ENCODE peak calls at places on chromosomes 1 and 21, in seven cellular contexts. B, U, T, K, L, D and C are unnamed samples. For H3K36me3, the result is how much of the 10 kb centered on the place peaks cover.

GRCh38 chr1:167663002-167663772 is 33.2 kb downstream of the RCSD1 start:
- DNase-seq in B (no peak), U (no peak), T (peak), K (peak), L (peak), D (no peak), C (no peak)

GRCh38 chr1:28313710-28314510 is 14.9 kb upstream of the MED18 start:
- DNase-seq in B (no peak), U (no peak), T (peak), K (peak), L (no peak), D (peak), C (no peak)

GRCh38 chr1:29122662-29122986 is 1.1 kb downstream of the TMEM200B start:
- DNase-seq in B (peak), U (no peak), T (no peak), K (peak), L (peak), D (peak), C (no peak)

GRCh38 chr21:15063821-15064575 is 802 bp downstream of the NRIP1 start:
- DNase-seq in B (peak), U (no peak), T (peak), K (peak), L (peak), D (peak), C (peak)

GRCh38 chr1:182646739-182647138 is 37.6 kb downstream of the RGS8 start:
- DNase-seq in B (no peak), U (no peak), T (no peak), K (no peak), L (no peak), D (no peak), C (no peak)

GRCh38 chr1:115179397-115179835 is 90.1 kb upstream of the TSPAN2 start:
- DNase-seq in B (no peak), U (no peak), T (peak), K (peak), L (no peak), D (no peak), C (no peak)

GRCh38 chr21:43467785-43468184 is 40.9 kb upstream of the SIK1 start:
- DNase-seq in B (no peak), U (no peak), T (no peak), K (peak), L (peak), D (no peak), C (no peak)

GRCh38 chr1:8013399-8013798 is 12.7 kb downstream of the ERRFI1 start:
- DNase-seq in B (no peak), U (no peak), T (no peak), K (no peak), L (no peak), D (no peak), C (no peak)

GRCh38 chr1:173112129-173112528 is 61.4 kb upstream of the TNFSF18 start:
- DNase-seq in B (no peak), U (no peak), T (no peak), K (peak), L (no peak), D (no peak), C (no peak)

GRCh38 chr1:234985531-234986294 is 142.9 kb downstream of the TOMM20 start:
- DNase-seq in B (no peak), U (no peak), T (no peak), K (no peak), L (no peak), D (no peak), C (no peak)

GRCh38 chr1:52139817-52140540 is 1.9 kb upstream of the ZFYVE9 start:
- DNase-seq in B (no peak), U (no peak), T (no peak), K (peak), L (no peak), D (no peak), C (peak)

GRCh38 chr1:51331206-51332100 is 1.1 kb upstream of the TTC39A start:
- DNase-seq in B (peak), U (no peak), T (peak), K (peak), L (no peak), D (peak), C (peak)

GRCh38 chr1:10979483-10979920 is 33.0 kb upstream of the TARDBP start:
- DNase-seq in B (no peak), U (no peak), T (no peak), K (no peak), L (no peak), D (peak), C (no peak)

GRCh38 chr1:34740161-34740875 is 14.5 kb upstream of the GJB5 start:
- DNase-seq in B (no peak), U (no peak), T (peak), K (no peak), L (no peak), D (peak), C (no peak)

GRCh38 chr1:145720556-145720877 is 1.2 kb downstream of the CD160 start:
- DNase-seq in B (no peak), U (no peak), T (no peak), K (peak), L (no peak), D (no peak), C (no peak)

GRCh38 chr21:22020221-22020620 is 1022.0 kb downstream of the NCAM2 start:
- DNase-seq in B (no peak), U (no peak), T (no peak), K (no peak), L (no peak), D (no peak), C (no peak)

GRCh38 chr1:119958223-119958622 is 61.9 kb upstream of the ADAM30 start:
- DNase-seq in B (no peak), U (no peak), T (no peak), K (no peak), L (no peak), D (no peak), C (no peak)

GRCh38 chr1:205066221-205066818 is 17.9 kb downstream of the TMEM81 start:
- DNase-seq in B (peak), U (no peak), T (peak), K (peak), L (no peak), D (no peak), C (no peak)

GRCh38 chr1:248923932-248924331 is 17.9 kb downstream of the PGBD2 start:
- DNase-seq in B (no peak), U (no peak), T (no peak), K (no peak), L (no peak), D (no peak), C (no peak)

GRCh38 chr1:27469334-27469733 is 20.6 kb downstream of the WASF2 start:
- DNase-seq in B (no peak), U (no peak), T (no peak), K (no peak), L (no peak), D (no peak), C (no peak)

GRCh38 chr1:100606438-100606837 is 68.5 kb downstream of the GPR88 start:
- DNase-seq in B (peak), U (no peak), T (no peak), K (peak), L (peak), D (peak), C (peak)

GRCh38 chr1:45585496-45586075 is 1.7 kb downstream of the NASP start:
- DNase-seq in B (no peak), U (no peak), T (no peak), K (no peak), L (no peak), D (no peak), C (no peak)

GRCh38 chr21:45423201-45423955 is 18.4 kb downstream of the COL18A1 start:
- DNase-seq in B (no peak), U (no peak), T (no peak), K (no peak), L (peak), D (no peak), C (no peak)

GRCh38 chr1:13892671-13893325 is 192.8 kb downstream of the PRDM2 start:
- DNase-seq in B (peak), U (no peak), T (no peak), K (no peak), L (peak), D (peak), C (peak)

GRCh38 chr1:178716111-178716510 is 8.9 kb upstream of the RALGPS2 start:
- DNase-seq in B (no peak), U (no peak), T (no peak), K (no peak), L (no peak), D (no peak), C (no peak)

GRCh38 chr21:32770514-32771133 is 931 bp downstream of the PAXBP1 start:
- DNase-seq in B (no peak), U (no peak), T (peak), K (peak), L (no peak), D (no peak), C (peak)

DNA sequence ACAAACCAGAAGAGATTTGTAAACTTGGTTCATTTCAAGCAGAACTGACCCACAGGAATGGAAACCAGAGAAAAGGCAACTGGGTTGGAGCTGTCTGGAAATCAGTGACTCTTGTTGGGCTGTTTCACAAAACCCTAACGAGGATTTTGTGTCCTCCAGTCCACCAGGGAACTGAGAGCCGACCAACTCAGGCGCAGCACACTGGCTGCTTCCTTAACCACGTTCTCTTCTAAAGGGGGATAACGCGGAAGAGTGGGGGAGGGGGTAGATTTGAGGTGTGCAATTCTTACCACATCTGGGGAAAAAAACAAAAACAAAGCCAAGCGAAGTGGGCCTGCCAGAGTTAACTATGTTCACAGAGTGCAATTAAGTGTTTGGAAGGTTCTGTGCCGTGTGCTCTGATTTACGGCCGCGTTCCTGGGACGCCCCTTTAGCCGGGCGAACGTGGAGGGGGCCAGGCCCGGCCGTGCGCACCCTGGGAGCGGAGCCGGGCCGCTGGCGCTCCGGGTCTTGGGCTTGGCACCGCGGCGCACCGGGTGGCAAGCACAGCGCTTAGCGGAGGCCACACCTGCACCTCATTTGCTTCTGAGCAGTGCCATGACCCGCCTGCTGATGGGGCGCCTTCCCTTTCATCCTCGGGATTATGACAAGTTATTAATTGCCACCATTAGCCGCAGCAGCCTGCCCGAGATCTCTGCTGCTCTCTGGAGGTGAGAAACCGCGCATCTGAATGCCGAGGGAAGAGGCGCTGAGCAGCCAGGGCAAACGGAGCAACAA is 248.6 kb upstream of the FOXD3 start:
- DNase-seq in B (peak), U (no peak), T (no peak), K (no peak), L (no peak), D (no peak), C (peak)
- H3K4me3 ChIP-seq in B (no peak), U (peak), T (no peak), K (no peak), L (no peak), D (no peak), C (no peak)

DNA sequence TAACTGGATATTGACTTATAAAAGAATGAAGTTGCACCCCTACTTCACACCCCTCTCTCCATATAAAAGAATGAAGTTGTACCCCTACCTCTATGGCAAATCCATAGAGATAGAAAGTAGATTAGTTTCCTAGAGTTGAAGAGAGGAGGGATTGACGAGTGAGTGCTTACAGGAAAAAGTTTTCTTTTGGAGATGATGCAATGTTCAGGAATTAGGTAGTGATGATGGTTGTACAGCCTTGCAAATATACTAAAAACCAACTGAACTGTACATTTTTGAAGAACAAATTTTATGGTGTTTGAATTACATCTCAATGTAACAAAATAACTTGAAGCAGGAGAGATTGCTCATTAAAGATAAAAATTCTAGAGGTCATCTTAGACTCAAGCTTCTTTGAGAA is 272.9 kb downstream of the GPR52 start:
- DNase-seq in B (no peak), U (no peak), T (no peak), K (no peak), L (no peak), D (no peak), C (no peak)
- H3K27ac ChIP-seq in B (no peak), U (no peak), T (no peak), K (no peak), L (no peak), D (no peak), C (no peak)

GRCh38 chr1:202200112-202200548 is 6.5 kb downstream of the LGR6 start:
- DNase-seq in B (no peak), U (no peak), T (no peak), K (peak), L (no peak), D (peak), C (peak)
- H3K36me3 ChIP-seq in B (under half), U (under half), T (under half), K (under half), L (under half), D (under half), C (under half)

GRCh38 chr21:26946744-26947446 is 20.0 kb downstream of the ADAMTS5 start:
- DNase-seq in B (no peak), U (no peak), T (no peak), K (no peak), L (no peak), D (no peak), C (no peak)
- H3K4me3 ChIP-seq in B (no peak), U (no peak), T (no peak), K (no peak), L (no peak), D (no peak), C (no peak)

DNA sequence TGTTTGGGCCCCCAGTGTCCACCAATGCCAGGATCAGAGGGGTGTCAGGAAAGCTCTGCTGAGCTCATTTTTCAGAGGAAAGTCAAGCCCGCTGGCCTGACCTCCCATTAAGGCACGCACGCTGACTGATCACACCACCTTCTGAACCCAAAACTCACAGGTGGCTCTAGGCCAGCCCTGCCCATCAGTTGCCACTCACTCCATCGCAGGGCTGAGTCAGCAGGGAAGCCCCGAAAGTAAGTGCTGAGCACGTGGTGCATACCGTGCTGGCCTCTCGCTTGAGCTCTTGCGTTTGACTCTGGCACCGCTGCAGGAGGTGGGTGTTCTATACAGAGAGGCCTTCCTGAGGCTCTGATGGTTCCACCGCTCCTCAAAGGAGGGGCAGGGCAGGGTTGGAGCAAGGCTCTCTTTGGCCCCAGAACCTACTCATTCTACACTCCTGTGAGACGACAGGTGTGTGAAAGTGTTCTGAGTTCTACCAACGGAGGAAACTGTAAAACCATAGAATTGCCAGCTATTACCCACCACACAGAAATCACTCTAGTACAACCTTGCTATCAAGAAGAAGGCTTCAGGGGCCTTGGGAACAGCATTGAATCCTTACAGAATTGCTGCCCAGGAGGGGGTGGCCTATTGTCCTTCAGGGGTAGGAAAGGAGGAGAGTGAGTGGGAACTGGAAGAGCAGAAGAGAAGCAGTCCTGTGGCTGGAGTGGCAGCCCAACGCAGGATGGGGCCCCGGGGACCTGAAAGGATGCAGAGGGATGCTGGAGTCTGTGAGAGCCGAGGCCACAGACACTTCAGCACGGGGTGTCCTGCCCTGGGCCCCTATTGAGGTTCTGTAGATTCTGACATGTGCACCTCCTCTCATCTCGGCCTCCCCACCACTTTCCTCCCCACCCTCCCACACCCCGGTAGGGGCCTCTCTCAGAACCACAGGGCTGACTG is 214.7 kb upstream of the EDN2 start:
- DNase-seq in B (no peak), U (no peak), T (no peak), K (no peak), L (no peak), D (peak), C (no peak)
- H3K27ac ChIP-seq in B (no peak), U (no peak), T (no peak), K (no peak), L (no peak), D (no peak), C (no peak)

GRCh38 chr1:1788136-1788535 is 9.9 kb upstream of the NADK start:
- DNase-seq in B (no peak), U (no peak), T (no peak), K (no peak), L (no peak), D (no peak), C (no peak)

GRCh38 chr1:1788646-1789431 is 10.6 kb upstream of the NADK start:
- DNase-seq in B (peak), U (no peak), T (peak), K (peak), L (no peak), D (peak), C (no peak)

GRCh38 chr1:1784933-1785332 is 6.7 kb upstream of the NADK start:
- DNase-seq in B (no peak), U (no peak), T (no peak), K (no peak), L (no peak), D (no peak), C (no peak)

GRCh38 chr1:1785666-1786065 is 7.4 kb upstream of the NADK start:
- DNase-seq in B (no peak), U (no peak), T (no peak), K (no peak), L (no peak), D (no peak), C (no peak)

GRCh38 chr1:1787206-1787605 is 8.9 kb upstream of the NADK start:
- DNase-seq in B (no peak), U (no peak), T (no peak), K (no peak), L (no peak), D (no peak), C (no peak)
- H3K36me3 ChIP-seq in B (half or more), U (under half), T (half or more), K (half or more), L (under half), D (under half), C (half or more)

GRCh38 chr1:37998089-37998808 is 7.1 kb downstream of the FHL3 start:
- DNase-seq in B (no peak), U (no peak), T (no peak), K (no peak), L (no peak), D (no peak), C (no peak)

GRCh38 chr1:37997256-37998088 is 7.7 kb upstream of the SF3A3 start:
- DNase-seq in B (no peak), U (no peak), T (no peak), K (no peak), L (peak), D (no peak), C (no peak)

GRCh38 chr1:37994886-37995566 is 5.2 kb upstream of the SF3A3 start:
- DNase-seq in B (no peak), U (no peak), T (no peak), K (no peak), L (no peak), D (no peak), C (no peak)

GRCh38 chr1:37998913-37999433 is 6.3 kb downstream of the FHL3 start:
- DNase-seq in B (no peak), U (no peak), T (no peak), K (no peak), L (peak), D (no peak), C (no peak)

DNA sequence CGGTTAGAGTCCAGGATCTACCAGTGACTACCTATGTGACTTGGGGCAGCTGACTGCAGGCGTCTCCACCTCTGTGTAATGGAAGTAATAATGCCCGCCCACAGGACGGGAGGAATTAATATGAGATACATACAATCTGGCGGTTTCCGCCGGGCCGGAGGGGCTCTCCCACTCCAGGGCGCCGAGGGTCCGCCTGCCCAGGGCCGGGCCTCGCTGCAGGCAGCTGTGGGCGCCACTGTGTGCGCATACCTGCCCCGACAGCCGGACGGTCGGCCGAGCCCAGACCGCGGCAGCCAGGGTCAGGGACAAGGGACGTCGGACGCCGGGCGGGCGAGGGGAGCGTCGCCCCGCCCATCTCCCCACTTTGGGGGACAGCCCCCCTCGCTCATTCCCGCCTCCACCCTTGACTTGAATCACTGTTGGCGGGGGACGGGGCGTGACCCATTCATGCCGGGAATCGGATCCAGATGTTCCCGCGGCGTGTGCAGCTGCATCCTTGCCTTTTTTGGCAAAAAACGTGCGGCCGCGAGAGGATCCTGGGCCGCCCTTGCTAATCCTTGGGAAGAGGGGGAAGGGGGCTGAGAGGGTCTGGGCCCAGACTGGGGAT is 6.1 kb upstream of the SF3A3 start:
- DNase-seq in B (peak), U (peak), T (no peak), K (no peak), L (peak), D (peak), C (peak)
- H3K4me3 ChIP-seq in B (no peak), U (peak), T (no peak), K (no peak), L (peak), D (peak), C (peak)

DNA sequence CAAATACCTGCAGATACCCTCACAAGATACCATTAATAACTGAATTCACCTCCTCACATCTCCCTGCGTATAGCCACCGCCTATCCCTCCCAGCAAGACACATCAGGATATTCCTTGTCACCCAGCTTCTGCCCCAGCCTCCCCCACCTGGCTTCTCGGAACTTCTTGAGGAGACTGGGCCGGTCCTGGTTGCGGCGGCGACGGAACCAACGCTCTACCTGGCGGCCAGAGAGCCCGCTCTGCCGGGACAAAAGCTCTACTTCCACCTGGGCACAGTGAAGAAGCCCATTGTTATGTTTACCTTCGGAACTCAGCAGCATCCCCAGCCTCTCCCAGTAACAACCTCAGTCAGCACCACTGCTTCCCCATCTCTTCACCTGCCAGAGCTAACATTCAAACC is 6.7 kb downstream of the CERS2 start:
- DNase-seq in B (no peak), U (no peak), T (no peak), K (no peak), L (no peak), D (no peak), C (no peak)
- H3K27ac ChIP-seq in B (no peak), U (no peak), T (no peak), K (no peak), L (no peak), D (no peak), C (no peak)